ENCODE peak calls at places on chromosomes 1 and 21, in five cellular contexts. D is HFF-Myc, Z is astrocyte of the spinal cord, R is stomach, X is bronchial epithelial cell. L is an unnamed sample.
A peak's percentile ranks its signal among the peaks of the same experiment; 100 is the strongest.

GRCh38 chr1:230285351-230285750 is 140.8 kb downstream of the PGBD5 start:
- DNase-seq in D (no peak), Z (no peak), R (no peak), X (no peak), L (no peak)

GRCh38 chr1:245085508-245086095 is 69.2 kb upstream of the KIF26B start:
- DNase-seq in D (peak; percentile 85), Z (peak; percentile 95), R (no peak), X (peak; percentile 95), L (peak; percentile 37)

GRCh38 chr1:19582318-19582717 is 61.8 kb upstream of the NBL1 start:
- DNase-seq in D (no peak), Z (no peak), R (peak; percentile 87), X (peak; percentile 61), L (peak; percentile 73)

GRCh38 chr1:230113605-230114241 is 46.7 kb downstream of the GALNT2 start:
- DNase-seq in D (peak; percentile 56), Z (peak; percentile 97), R (no peak), X (peak; percentile 95), L (no peak)

GRCh38 chr1:32239790-32240139 is 7.3 kb upstream of the FAM167B start:
- DNase-seq in D (no peak), Z (no peak), R (no peak), X (no peak), L (no peak)

GRCh38 chr21:23817337-23817736 is 1789.9 kb downstream of the MRPL39 start:
- DNase-seq in D (no peak), Z (no peak), R (no peak), X (no peak), L (no peak)

GRCh38 chr1:58781541-58782307 is 2.1 kb downstream of the JUN start:
- DNase-seq in D (no peak), Z (peak; percentile 72), R (peak; percentile 66), X (no peak), L (peak; percentile 57)

GRCh38 chr1:51843948-51844347 is 34.6 kb downstream of the NRDC start:
- DNase-seq in D (no peak), Z (no peak), R (no peak), X (no peak), L (peak; percentile 51)

GRCh38 chr1:223704921-223705878 is 7.1 kb upstream of the CAPN2 start:
- DNase-seq in D (no peak), Z (peak; percentile 84), R (no peak), X (no peak), L (no peak)

GRCh38 chr1:154548028-154548427 is 10.4 kb downstream of the UBE2Q1 start:
- DNase-seq in D (no peak), Z (no peak), R (peak; percentile 86), X (no peak), L (no peak)

GRCh38 chr1:154547333-154547732 is 11.1 kb downstream of the UBE2Q1 start:
- DNase-seq in D (no peak), Z (no peak), R (peak; percentile 30), X (no peak), L (no peak)

GRCh38 chr1:154550070-154550469 is 8.4 kb downstream of the UBE2Q1 start:
- DNase-seq in D (no peak), Z (no peak), R (no peak), X (no peak), L (no peak)

GRCh38 chr1:154549371-154549770 is 9.1 kb downstream of the UBE2Q1 start:
- DNase-seq in D (no peak), Z (no peak), R (no peak), X (no peak), L (no peak)

GRCh38 chr1:154546264-154547043 is 12.0 kb downstream of the UBE2Q1 start:
- DNase-seq in D (no peak), Z (peak; percentile 48), R (peak; percentile 51), X (peak; percentile 51), L (peak; percentile 84)
- TF ChIP-seq CTCF in D (peak; percentile 76), Z (peak; percentile 85), R (peak; percentile 32), X (peak; percentile 62), L (peak; percentile 86)

GRCh38 chr1:63779338-63779819 is 5.6 kb downstream of the ROR1 start:
- DNase-seq in D (peak; percentile 36), Z (peak; percentile 18), R (no peak), X (no peak), L (no peak)

GRCh38 chr1:63775418-63776127 is 1.8 kb downstream of the ROR1 start:
- DNase-seq in D (no peak), Z (no peak), R (peak; percentile 49), X (peak; percentile 42), L (no peak)

GRCh38 chr1:63777965-63778880 is 4.4 kb downstream of the ROR1 start:
- DNase-seq in D (no peak), Z (no peak), R (no peak), X (no peak), L (no peak)

GRCh38 chr1:63774617-63775417 is 1.0 kb downstream of the ROR1 start:
- DNase-seq in D (no peak), Z (peak; percentile 56), R (peak; percentile 46), X (no peak), L (peak; percentile 35)

GRCh38 chr1:63777286-63777685 is 3.5 kb downstream of the ROR1 start:
- DNase-seq in D (no peak), Z (no peak), R (no peak), X (no peak), L (no peak)
- TF ChIP-seq CTCF in D (peak; percentile 43), Z (no peak), R (no peak), X (no peak), L (no peak)

DNA sequence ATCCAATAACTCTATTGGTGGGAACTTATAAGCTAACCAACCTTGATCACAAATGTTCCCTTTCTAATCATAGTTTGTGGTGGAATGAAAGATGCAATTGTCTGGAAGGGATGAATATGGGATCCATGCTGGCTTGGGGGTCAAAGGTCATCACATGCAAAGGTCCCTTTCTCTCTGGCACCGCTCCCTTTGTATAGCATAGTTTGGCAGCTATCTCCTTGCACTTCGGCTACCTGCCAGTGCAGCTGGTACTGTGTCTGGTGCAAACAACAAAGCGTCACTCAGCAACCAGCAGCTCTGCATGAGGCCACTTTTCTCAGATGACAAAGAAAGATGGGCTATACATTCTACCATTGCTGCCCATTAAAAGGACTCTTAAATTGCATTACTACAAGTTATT is 188.2 kb upstream of the NFIA start:
- DNase-seq in D (no peak), Z (no peak), R (no peak), X (no peak), L (no peak)
- TF ChIP-seq CTCF in D (no peak), Z (no peak), R (no peak), X (no peak), L (no peak)

DNA sequence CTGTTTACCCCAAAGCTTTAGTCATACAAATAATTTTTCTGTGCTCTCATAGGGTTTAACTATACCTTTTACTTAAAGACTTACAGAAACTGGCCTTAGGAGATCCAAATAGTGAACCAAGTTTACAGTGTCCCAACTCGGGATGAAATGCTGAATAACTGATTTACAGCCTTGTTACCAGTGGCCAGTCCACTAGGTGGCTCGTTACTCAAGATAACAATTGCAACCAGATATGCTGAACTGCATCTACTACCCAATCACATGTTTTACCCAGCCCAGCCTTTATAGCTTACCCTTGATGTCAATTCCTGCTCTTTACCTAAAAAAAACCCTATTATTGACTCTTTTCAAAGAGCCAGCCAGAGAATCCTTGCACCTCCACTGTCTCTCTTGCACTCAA is 1148.8 kb upstream of the ADGRL4 start:
- DNase-seq in D (no peak), Z (no peak), R (no peak), X (peak; percentile 25), L (no peak)
- TF ChIP-seq CTCF in D (no peak), Z (peak; percentile 4), R (no peak), X (peak; percentile 23), L (no peak)

DNA sequence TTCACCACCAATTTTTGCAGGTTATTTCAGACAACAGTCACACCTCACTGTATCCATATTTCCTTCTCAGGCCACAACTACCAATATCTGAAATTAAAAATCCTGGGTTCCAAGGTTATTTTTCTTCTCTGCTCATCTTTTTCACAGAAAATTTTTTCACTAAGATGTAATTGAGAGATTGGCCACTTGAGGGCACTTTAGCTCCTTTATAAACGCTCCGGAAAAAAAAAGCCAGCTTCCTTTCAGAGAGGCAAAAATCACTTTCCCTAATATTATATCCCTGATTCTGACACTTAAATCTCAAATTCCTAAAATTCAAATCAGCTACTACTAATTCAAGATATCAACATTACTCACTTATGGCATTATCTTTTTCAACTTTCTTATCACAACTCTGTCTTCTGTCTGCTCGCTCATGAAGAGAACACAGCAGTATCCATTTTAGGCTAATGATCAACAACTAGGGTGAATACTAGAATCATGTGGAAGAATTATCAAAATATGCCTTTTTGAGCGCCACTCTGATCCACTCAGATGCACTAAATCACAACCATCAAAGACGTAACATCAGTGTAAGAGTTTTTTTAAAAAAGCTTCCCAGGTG is 101.4 kb upstream of the RGS1 start:
- DNase-seq in D (no peak), Z (peak; percentile 45), R (no peak), X (peak; percentile 16), L (peak; percentile 35)
- TF ChIP-seq CTCF in D (peak; percentile 47), Z (peak; percentile 46), R (peak; percentile 53), X (peak; percentile 49), L (peak; percentile 47)